ENCODE peak calls at places on chromosomes 1 and 21, in ten cellular contexts. Y is stomach, Q is pancreas, M is IMR-90, X is vagina, D is ovary, A is suprapubic skin, B is left lung, U is epithelial cell of proximal tubule, R is type B pancreatic cell. E is an unnamed sample.

GRCh38 chr1:56404066-56404465 is 175.3 kb downstream of the PLPP3 start:
- DNase-seq in Y (no peak), Q (no peak), M (no peak), X (no peak), D (no peak), A (no peak), B (no peak), U (no peak), R (no peak), E (no peak)

GRCh38 chr1:46718340-46718726 is 581 bp downstream of the EFCAB14 start:
- DNase-seq in Y (no peak), Q (no peak), M (no peak), X (no peak), D (no peak), A (no peak), B (no peak), U (no peak), R (no peak), E (no peak)

GRCh38 chr1:235821361-235821981 is 45.2 kb downstream of the LYST start:
- DNase-seq in Y (no peak), Q (no peak), M (peak), X (no peak), D (no peak), A (no peak), B (no peak), U (no peak), R (no peak), E (no peak)

GRCh38 chr1:243470492-243470891 is 214.7 kb downstream of the SDCCAG8 start:
- DNase-seq in Y (no peak), Q (no peak), M (no peak), X (no peak), D (no peak), A (no peak), B (no peak), U (no peak), R (no peak), E (no peak)

GRCh38 chr1:110007458-110007857 is 22.9 kb downstream of the AHCYL1 start:
- DNase-seq in Y (no peak), Q (no peak), M (no peak), X (no peak), D (no peak), A (no peak), B (no peak), U (no peak), R (no peak), E (no peak)

GRCh38 chr1:111142358-111142975 is 2.4 kb downstream of the CEPT1 start:
- DNase-seq in Y (no peak), Q (no peak), M (no peak), X (no peak), D (no peak), A (no peak), B (no peak), U (no peak), R (no peak), E (no peak)

GRCh38 chr1:102942324-102942723 is 166.0 kb downstream of the COL11A1 start:
- DNase-seq in Y (no peak), Q (no peak), M (no peak), X (no peak), D (no peak), A (no peak), B (no peak), U (no peak), R (no peak), E (no peak)

GRCh38 chr1:90717665-90718410 is 736 bp upstream of the BARHL2 start:
- DNase-seq in Y (no peak), Q (no peak), M (peak), X (no peak), D (no peak), A (no peak), B (no peak), U (no peak), R (no peak), E (no peak)

GRCh38 chr1:21268281-21269239 is 21.7 kb downstream of the ECE1 start:
- DNase-seq in Y (peak), Q (peak), M (no peak), X (no peak), D (no peak), A (no peak), B (no peak), U (no peak), R (no peak), E (peak)

GRCh38 chr1:239997515-239998311 is 94.0 kb upstream of the FMN2 start:
- DNase-seq in Y (no peak), Q (peak), M (no peak), X (no peak), D (no peak), A (no peak), B (no peak), U (no peak), R (no peak), E (no peak)

GRCh38 chr1:208079161-208079560 is 165.0 kb downstream of the PLXNA2 start:
- DNase-seq in Y (no peak), Q (no peak), M (no peak), X (no peak), D (no peak), A (no peak), B (no peak), U (no peak), R (no peak), E (no peak)

GRCh38 chr1:112872551-112872962 is 83.4 kb downstream of the SLC16A1 start:
- DNase-seq in Y (no peak), Q (no peak), M (no peak), X (no peak), D (no peak), A (no peak), B (no peak), U (no peak), R (no peak), E (no peak)

GRCh38 chr1:114956570-114956969 is 73.1 kb upstream of the TSHB start:
- DNase-seq in Y (no peak), Q (no peak), M (no peak), X (no peak), D (no peak), A (no peak), B (no peak), U (peak), R (no peak), E (no peak)

GRCh38 chr1:25780318-25781129 is 19.5 kb upstream of the SELENON start:
- DNase-seq in Y (peak), Q (no peak), M (peak), X (no peak), D (peak), A (no peak), B (no peak), U (no peak), R (no peak), E (no peak)

GRCh38 chr1:185017338-185017737 is 28.0 kb upstream of the RNF2 start:
- DNase-seq in Y (no peak), Q (no peak), M (peak), X (no peak), D (no peak), A (no peak), B (no peak), U (peak), R (no peak), E (no peak)

GRCh38 chr1:227759345-227760300 is 24.4 kb downstream of the SNAP47 start:
- DNase-seq in Y (no peak), Q (no peak), M (peak), X (no peak), D (peak), A (peak), B (no peak), U (no peak), R (no peak), E (no peak)

DNA sequence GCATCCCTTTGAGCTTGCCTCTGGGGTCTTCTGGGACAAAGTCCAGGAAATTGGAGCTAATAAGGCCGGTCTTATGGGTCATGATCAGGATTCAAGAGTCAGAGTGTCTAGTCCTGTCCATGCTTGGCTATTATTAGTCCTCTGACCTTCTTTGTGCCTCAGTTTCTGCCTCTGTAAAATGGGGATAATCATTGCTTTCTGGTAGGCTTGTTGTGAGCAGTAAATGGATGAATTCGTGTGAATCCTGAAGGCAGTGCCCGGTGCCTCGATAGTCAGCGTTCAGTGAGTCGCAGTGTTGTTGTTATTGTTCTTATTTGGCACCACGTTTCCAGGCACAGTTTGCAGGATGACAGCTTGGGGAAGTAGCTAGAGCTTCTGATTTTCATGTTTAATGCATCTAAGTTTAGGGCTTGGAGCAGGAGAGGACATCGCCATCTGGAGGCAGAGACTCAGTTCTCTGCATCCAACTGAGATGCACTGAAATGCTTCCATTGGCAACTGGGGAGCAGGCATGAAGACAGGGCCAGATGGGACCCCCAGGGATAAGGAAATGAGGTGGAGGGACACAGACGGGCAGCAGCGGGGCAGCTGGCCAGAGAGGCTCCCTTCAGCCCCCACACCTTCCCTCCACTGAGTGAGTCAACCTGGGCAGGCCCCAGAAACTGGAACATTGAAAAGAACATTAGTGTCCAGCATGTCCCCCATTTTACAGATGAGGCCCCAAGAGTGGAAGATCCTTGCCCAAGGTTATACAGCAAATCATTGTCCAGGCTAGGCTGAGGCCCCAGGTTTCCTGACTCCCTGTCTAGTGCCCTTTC is 160.3 kb downstream of the PTPRU start:
- DNase-seq in Y (no peak), Q (no peak), M (peak), X (no peak), D (no peak), A (no peak), B (no peak), U (no peak), R (no peak), E (no peak)
- TF ChIP-seq CTCF in Y (no peak), Q (no peak), M (peak), X (no peak), D (no peak), A (no peak), B (no peak), U (peak), R (peak), E (no peak)

GRCh38 chr21:15895142-15896106 is 165.6 kb downstream of the USP25 start:
- DNase-seq in Y (no peak), Q (no peak), M (peak), X (no peak), D (no peak), A (no peak), B (no peak), U (peak), R (no peak), E (no peak)

GRCh38 chr21:15896501-15896900 is 166.7 kb downstream of the USP25 start:
- DNase-seq in Y (no peak), Q (no peak), M (no peak), X (no peak), D (no peak), A (no peak), B (no peak), U (no peak), R (no peak), E (no peak)

GRCh38 chr21:15893902-15894301 is 164.1 kb downstream of the USP25 start:
- DNase-seq in Y (no peak), Q (no peak), M (no peak), X (no peak), D (no peak), A (no peak), B (no peak), U (no peak), R (no peak), E (no peak)

GRCh38 chr21:15894596-15894995 is 164.8 kb downstream of the USP25 start:
- DNase-seq in Y (no peak), Q (no peak), M (peak), X (no peak), D (no peak), A (no peak), B (no peak), U (no peak), R (no peak), E (no peak)
- TF ChIP-seq CTCF in Y (no peak), Q (no peak), M (peak), X (peak), D (no peak), A (no peak), B (no peak), U (no peak), R (peak), E (no peak)

DNA sequence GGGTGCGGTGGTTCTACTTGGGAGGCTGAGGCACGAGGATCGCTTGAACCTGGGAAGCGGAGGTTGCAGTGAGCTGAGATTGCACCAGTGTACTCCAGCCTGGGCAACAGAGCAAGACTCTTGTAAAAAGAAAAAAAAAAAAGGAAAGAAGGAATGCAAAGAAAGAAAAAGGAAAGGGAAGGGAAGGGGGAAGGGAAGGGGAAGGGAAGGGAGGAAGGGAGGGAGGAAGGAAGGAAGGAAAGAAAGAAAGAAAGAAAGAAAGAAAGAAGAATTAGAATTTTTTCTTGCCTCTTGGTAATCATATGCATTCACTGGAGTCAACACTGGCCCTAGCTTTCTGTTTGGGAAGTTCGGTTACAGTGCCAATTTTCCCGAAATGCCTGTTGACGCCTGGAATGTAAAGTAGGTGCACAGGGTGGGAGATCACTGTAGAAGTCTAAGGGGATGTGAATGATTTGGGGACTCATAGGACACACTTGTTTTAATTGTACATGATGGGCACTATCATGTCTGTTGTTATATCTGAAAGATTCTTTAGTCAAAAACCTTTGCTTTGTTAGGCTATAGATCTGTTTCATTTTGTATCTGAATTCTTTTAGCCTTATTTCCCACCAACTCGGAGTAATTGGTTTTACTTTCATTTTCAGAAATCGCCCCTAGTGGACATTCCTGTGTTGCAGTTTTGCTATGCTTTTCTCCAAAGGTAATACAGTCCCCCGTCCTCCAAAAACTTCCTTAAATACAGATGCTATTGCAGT is 59.8 kb upstream of the MORC3 start:
- DNase-seq in Y (peak), Q (peak), M (peak), X (no peak), D (peak), A (no peak), B (no peak), U (peak), R (no peak), E (no peak)
- TF ChIP-seq CTCF in Y (peak), Q (peak), M (peak), X (peak), D (peak), A (peak), B (peak), U (peak), R (peak), E (peak)

GRCh38 chr1:223756806-223757700 is 44.7 kb downstream of the CAPN2 start:
- DNase-seq in Y (no peak), Q (no peak), M (no peak), X (no peak), D (no peak), A (no peak), B (no peak), U (no peak), R (no peak), E (no peak)

GRCh38 chr1:223760833-223761232 is 48.5 kb downstream of the CAPN2 start:
- DNase-seq in Y (no peak), Q (no peak), M (no peak), X (no peak), D (no peak), A (no peak), B (no peak), U (no peak), R (no peak), E (no peak)

GRCh38 chr1:223761416-223761815 is 49.1 kb downstream of the CAPN2 start:
- DNase-seq in Y (no peak), Q (no peak), M (peak), X (no peak), D (no peak), A (no peak), B (no peak), U (no peak), R (no peak), E (no peak)

GRCh38 chr1:223758734-223759133 is 46.4 kb downstream of the CAPN2 start:
- DNase-seq in Y (no peak), Q (no peak), M (no peak), X (no peak), D (no peak), A (no peak), B (no peak), U (no peak), R (no peak), E (no peak)

GRCh38 chr1:223759273-223759672 is 46.9 kb downstream of the CAPN2 start:
- DNase-seq in Y (no peak), Q (no peak), M (no peak), X (no peak), D (no peak), A (no peak), B (no peak), U (no peak), R (no peak), E (no peak)
- TF ChIP-seq CTCF in Y (no peak), Q (no peak), M (no peak), X (no peak), D (no peak), A (no peak), B (no peak), U (peak), R (no peak), E (no peak)

GRCh38 chr1:232628335-232629214 is 1.4 kb downstream of the SIPA1L2 start:
- DNase-seq in Y (no peak), Q (no peak), M (peak), X (no peak), D (no peak), A (no peak), B (no peak), U (no peak), R (no peak), E (no peak)
- TF ChIP-seq CTCF in Y (no peak), Q (no peak), M (peak), X (no peak), D (no peak), A (no peak), B (peak), U (peak), R (peak), E (no peak)

GRCh38 chr1:213618094-213618493 is 369.7 kb upstream of the PROX1 start:
- DNase-seq in Y (no peak), Q (no peak), M (no peak), X (no peak), D (no peak), A (no peak), B (no peak), U (no peak), R (no peak), E (no peak)
- TF ChIP-seq CTCF in Y (no peak), Q (no peak), M (no peak), X (no peak), D (no peak), A (no peak), B (no peak), U (no peak), R (no peak), E (no peak)